ENCODE peak calls at places on chromosomes 12 and 14, in seven cellular contexts. U, R, P, M, N, K and H are unnamed samples. For H3K36me3, the result is how much of the 10 kb centered on the place peaks cover.

GRCh38 chr12:62263956-62264355 is 3.8 kb downstream of the USP15 start:
- DNase-seq in U (no peak), M (no peak), K (no peak), N (no peak), P (no peak), R (no peak), H (no peak)

GRCh38 chr12:116977465-116978380 is 67.0 kb downstream of the FBXW8 start:
- DNase-seq in R (no peak), P (no peak), U (no peak), K (no peak), N (no peak), M (no peak), H (no peak)

GRCh38 chr12:126233625-126234024 is 1168.4 kb downstream of the AACS start:
- DNase-seq in R (no peak), M (no peak), N (no peak), K (no peak), U (no peak), P (no peak), H (no peak)

GRCh38 chr14:22319526-22320352 is 269.3 kb downstream of the DAD1 start:
- DNase-seq in K (no peak), M (peak), P (peak), R (peak), U (no peak), N (peak), H (peak)

GRCh38 chr12:73274972-73275371 is 1002.8 kb downstream of the TRHDE start:
- DNase-seq in R (no peak), P (no peak), K (no peak), N (no peak), M (no peak), U (no peak), H (no peak)

GRCh38 chr14:85909581-85909980 is 379.6 kb downstream of the FLRT2 start:
- DNase-seq in N (no peak), U (no peak), M (no peak), P (no peak), R (no peak), K (no peak), H (no peak)

GRCh38 chr12:7327913-7328312 is 24.0 kb downstream of the ACSM4 start:
- DNase-seq in M (no peak), P (no peak), R (no peak), U (no peak), N (no peak), K (no peak), H (no peak)

GRCh38 chr12:107759410-107759809 is 1.5 kb downstream of the PRDM4 start:
- DNase-seq in R (no peak), M (no peak), N (peak), P (no peak), U (no peak), K (no peak), H (no peak)

GRCh38 chr12:125491585-125491984 is 426.4 kb downstream of the AACS start:
- DNase-seq in M (no peak), U (no peak), P (no peak), N (no peak), R (no peak), K (no peak), H (no peak)

GRCh38 chr12:47754126-47754525 is 4.6 kb downstream of the RAPGEF3 start:
- DNase-seq in P (no peak), U (no peak), N (peak), K (no peak), M (no peak), R (no peak), H (no peak)

GRCh38 chr14:67837011-67837624 is 17.5 kb downstream of the RAD51B start:
- DNase-seq in P (peak), U (no peak), N (peak), R (peak), K (no peak), M (peak), H (no peak)

GRCh38 chr14:38790916-38791315 is 312.1 kb downstream of the SEC23A start:
- DNase-seq in U (no peak), K (no peak), N (no peak), M (no peak), P (no peak), R (no peak), H (no peak)

GRCh38 chr14:30521899-30522736 is 36.8 kb upstream of the G2E3 start:
- DNase-seq in M (no peak), K (no peak), N (peak), R (no peak), U (no peak), P (no peak), H (no peak)

GRCh38 chr12:131009595-131010270 is 56.0 kb downstream of the ADGRD1 start:
- DNase-seq in P (no peak), U (no peak), N (no peak), K (no peak), M (no peak), R (no peak), H (no peak)

GRCh38 chr12:26701604-26702215 is 131.3 kb downstream of the ITPR2 start:
- DNase-seq in R (no peak), U (no peak), N (peak), K (no peak), P (no peak), M (no peak), H (no peak)

GRCh38 chr12:130155416-130156073 is 6.7 kb upstream of the FZD10 start:
- DNase-seq in R (no peak), P (no peak), U (no peak), N (no peak), K (no peak), M (no peak), H (no peak)

GRCh38 chr14:74913986-74914573 is 9.0 kb downstream of the RPS6KL1 start:
- DNase-seq in U (no peak), M (no peak), N (peak), R (peak), K (no peak), P (peak), H (peak)

GRCh38 chr12:8036366-8036765 is 3.9 kb downstream of the FOXJ2 start:
- DNase-seq in U (no peak), K (no peak), N (no peak), M (no peak), P (no peak), R (no peak), H (no peak)

GRCh38 chr14:78104655-78105054 is 65.5 kb upstream of the NRXN3 start:
- DNase-seq in N (no peak), M (no peak), U (no peak), K (no peak), P (no peak), R (no peak), H (no peak)

GRCh38 chr14:90556666-90557450 is 160.0 kb downstream of the CALM1 start:
- DNase-seq in P (no peak), N (no peak), R (no peak), U (no peak), K (no peak), M (no peak), H (no peak)

GRCh38 chr12:263574-263973 is 938 bp upstream of the SLC6A13 start:
- DNase-seq in U (no peak), P (no peak), M (no peak), K (no peak), N (no peak), R (no peak), H (no peak)

GRCh38 chr14:23364164-23364571 is 804 bp downstream of the EFS start:
- DNase-seq in N (no peak), P (no peak), R (peak), M (no peak), K (no peak), U (no peak), H (peak)

GRCh38 chr12:46105735-46106134 is 115.4 kb upstream of the SCAF11 start:
- DNase-seq in N (no peak), K (no peak), U (no peak), P (no peak), R (no peak), M (no peak), H (no peak)

GRCh38 chr14:55416866-55417265 is 5.2 kb upstream of the ATG14 start:
- DNase-seq in N (no peak), P (no peak), U (no peak), R (no peak), M (no peak), K (peak), H (no peak)
- TF ChIP-seq CTCF in N (peak), P (no peak), U (no peak), R (peak), M (peak), K (peak), H (peak)

DNA sequence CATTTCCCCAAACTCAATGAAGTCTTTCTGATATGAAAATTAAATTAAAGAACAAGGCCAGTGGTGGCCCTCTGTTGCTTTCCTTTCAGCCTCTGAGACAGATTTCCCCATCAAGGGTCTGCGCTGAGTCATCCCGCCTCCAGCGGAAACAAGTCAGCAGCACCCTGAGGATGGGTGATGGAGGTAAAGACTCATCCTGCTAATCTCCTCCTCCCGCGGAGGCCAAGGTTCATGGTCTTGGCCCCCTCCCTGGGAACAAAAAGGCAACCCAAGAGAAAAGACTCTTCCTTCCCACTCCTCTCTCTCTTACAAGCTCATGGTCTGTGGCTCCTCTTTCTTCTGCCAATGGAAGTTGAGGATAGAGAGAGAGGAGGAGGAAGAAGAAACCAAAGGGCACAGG is 9.0 kb upstream of the NUMB start:
- DNase-seq in R (no peak), P (no peak), N (no peak), K (no peak), M (no peak), U (no peak), H (no peak)
- H3K4me3 ChIP-seq in R (no peak), P (no peak), N (no peak), K (no peak), M (no peak), U (no peak), H (no peak)

GRCh38 chr14:50768220-50768619 is 62.7 kb downstream of the NIN start:
- DNase-seq in P (no peak), M (no peak), K (no peak), U (no peak), R (no peak), N (no peak), H (no peak)
- H3K36me3 ChIP-seq in P (under half), M (half or more), K (under half), U (half or more), R (under half), N (under half), H (half or more)

GRCh38 chr12:124335426-124336183 is 40.7 kb downstream of the RFLNA start:
- DNase-seq in K (no peak), N (no peak), U (no peak), R (no peak), P (no peak), M (no peak), H (no peak)
- TF ChIP-seq CTCF in K (no peak), N (no peak), U (no peak), R (no peak), P (no peak), M (no peak), H (no peak)